ENCODE peak calls at places on chromosomes 3 and 15, in ten cellular contexts. One of them, this sample, is unnamed.

GRCh38 chr15:39593071-39594055 is 12.5 kb downstream of the THBS1 start:
- DNase-seq in left cardiac atrium: no peak
- DNase-seq in T1000: no peak
- DNase-seq in RKO: no peak
- DNase-seq in renal cortical epithelial cell: no peak
- DNase-seq in T follicular helper cell: no peak
- DNase-seq in amniotic stem cell: no peak
- DNase-seq in stimulated activated CD4-positive, alpha-beta T cell treated with anti-CD3 and anti-CD28 coated beads, Interleukin-4, amount 100 ng/mL, for 1 hour: no peak
- DNase-seq in endothelial cell: no peak
- DNase-seq in activated T-helper 1 cell treated with anti-CD3 and anti-CD28 coated beads, Interleukin-12 subunit alpha, Interleukin-12 subunit beta, Interleukin-2, Interleukin-4 antibody, amounts not matched to agents 30 ng/mL and 10 ng/mL and 1 ng/mL, durations not matched to agents 14 hours and 24 hours and 36 hours: no peak
- DNase-seq in this sample: no peak

GRCh38 chr15:60528530-60528929 is 49.6 kb upstream of the ICE2 start:
- DNase-seq in left cardiac atrium: no peak
- DNase-seq in stimulated activated CD4-positive, alpha-beta T cell treated with anti-CD3 and anti-CD28 coated beads, Interleukin-4, amount 100 ng/mL, for 1 hour: no peak
- DNase-seq in activated T-helper 1 cell treated with anti-CD3 and anti-CD28 coated beads, Interleukin-12 subunit alpha, Interleukin-12 subunit beta, Interleukin-2, Interleukin-4 antibody, amounts not matched to agents 30 ng/mL and 10 ng/mL and 1 ng/mL, durations not matched to agents 14 hours and 24 hours and 36 hours: no peak
- DNase-seq in renal cortical epithelial cell: peak
- DNase-seq in T1000: no peak
- DNase-seq in endothelial cell: no peak
- DNase-seq in RKO: peak
- DNase-seq in T follicular helper cell: no peak
- DNase-seq in amniotic stem cell: no peak
- DNase-seq in this sample: no peak

GRCh38 chr3:114111060-114111790 is 54.7 kb downstream of the QTRT2 start:
- DNase-seq in T1000: no peak
- DNase-seq in left cardiac atrium: no peak
- DNase-seq in RKO: no peak
- DNase-seq in amniotic stem cell: no peak
- DNase-seq in T follicular helper cell: no peak
- DNase-seq in stimulated activated CD4-positive, alpha-beta T cell treated with anti-CD3 and anti-CD28 coated beads, Interleukin-4, amount 100 ng/mL, for 1 hour: no peak
- DNase-seq in renal cortical epithelial cell: no peak
- DNase-seq in activated T-helper 1 cell treated with anti-CD3 and anti-CD28 coated beads, Interleukin-12 subunit alpha, Interleukin-12 subunit beta, Interleukin-2, Interleukin-4 antibody, amounts not matched to agents 30 ng/mL and 10 ng/mL and 1 ng/mL, durations not matched to agents 14 hours and 24 hours and 36 hours: no peak
- DNase-seq in endothelial cell: no peak
- DNase-seq in this sample: no peak

GRCh38 chr15:77599899-77600298 is 32.8 kb downstream of the LINGO1 start:
- DNase-seq in amniotic stem cell: no peak
- DNase-seq in endothelial cell: no peak
- DNase-seq in T follicular helper cell: no peak
- DNase-seq in RKO: no peak
- DNase-seq in activated T-helper 1 cell treated with anti-CD3 and anti-CD28 coated beads, Interleukin-12 subunit alpha, Interleukin-12 subunit beta, Interleukin-2, Interleukin-4 antibody, amounts not matched to agents 30 ng/mL and 10 ng/mL and 1 ng/mL, durations not matched to agents 14 hours and 24 hours and 36 hours: no peak
- DNase-seq in T1000: no peak
- DNase-seq in stimulated activated CD4-positive, alpha-beta T cell treated with anti-CD3 and anti-CD28 coated beads, Interleukin-4, amount 100 ng/mL, for 1 hour: no peak
- DNase-seq in renal cortical epithelial cell: no peak
- DNase-seq in left cardiac atrium: peak
- DNase-seq in this sample: peak

GRCh38 chr3:84925571-84925970 is 33.2 kb upstream of the CADM2 start:
- DNase-seq in RKO: no peak
- DNase-seq in stimulated activated CD4-positive, alpha-beta T cell treated with anti-CD3 and anti-CD28 coated beads, Interleukin-4, amount 100 ng/mL, for 1 hour: no peak
- DNase-seq in left cardiac atrium: no peak
- DNase-seq in endothelial cell: no peak
- DNase-seq in T follicular helper cell: no peak
- DNase-seq in T1000: no peak
- DNase-seq in amniotic stem cell: no peak
- DNase-seq in renal cortical epithelial cell: no peak
- DNase-seq in activated T-helper 1 cell treated with anti-CD3 and anti-CD28 coated beads, Interleukin-12 subunit alpha, Interleukin-12 subunit beta, Interleukin-2, Interleukin-4 antibody, amounts not matched to agents 30 ng/mL and 10 ng/mL and 1 ng/mL, durations not matched to agents 14 hours and 24 hours and 36 hours: no peak
- DNase-seq in this sample: no peak

GRCh38 chr3:188043891-188044290 is 110.1 kb upstream of the LPP start:
- DNase-seq in renal cortical epithelial cell: peak
- DNase-seq in activated T-helper 1 cell treated with anti-CD3 and anti-CD28 coated beads, Interleukin-12 subunit alpha, Interleukin-12 subunit beta, Interleukin-2, Interleukin-4 antibody, amounts not matched to agents 30 ng/mL and 10 ng/mL and 1 ng/mL, durations not matched to agents 14 hours and 24 hours and 36 hours: no peak
- DNase-seq in amniotic stem cell: no peak
- DNase-seq in left cardiac atrium: no peak
- DNase-seq in T follicular helper cell: no peak
- DNase-seq in endothelial cell: no peak
- DNase-seq in T1000: no peak
- DNase-seq in stimulated activated CD4-positive, alpha-beta T cell treated with anti-CD3 and anti-CD28 coated beads, Interleukin-4, amount 100 ng/mL, for 1 hour: no peak
- DNase-seq in RKO: no peak
- DNase-seq in this sample: no peak

GRCh38 chr15:92901053-92901761 is 1.1 kb downstream of the CHD2 start:
- DNase-seq in stimulated activated CD4-positive, alpha-beta T cell treated with anti-CD3 and anti-CD28 coated beads, Interleukin-4, amount 100 ng/mL, for 1 hour: no peak
- DNase-seq in T1000: no peak
- DNase-seq in left cardiac atrium: no peak
- DNase-seq in T follicular helper cell: no peak
- DNase-seq in activated T-helper 1 cell treated with anti-CD3 and anti-CD28 coated beads, Interleukin-12 subunit alpha, Interleukin-12 subunit beta, Interleukin-2, Interleukin-4 antibody, amounts not matched to agents 30 ng/mL and 10 ng/mL and 1 ng/mL, durations not matched to agents 14 hours and 24 hours and 36 hours: no peak
- DNase-seq in RKO: peak
- DNase-seq in renal cortical epithelial cell: no peak
- DNase-seq in amniotic stem cell: no peak
- DNase-seq in endothelial cell: no peak
- DNase-seq in this sample: no peak

GRCh38 chr3:182795383-182795782 is 2.1 kb downstream of the ATP11B start:
- DNase-seq in stimulated activated CD4-positive, alpha-beta T cell treated with anti-CD3 and anti-CD28 coated beads, Interleukin-4, amount 100 ng/mL, for 1 hour: no peak
- DNase-seq in left cardiac atrium: no peak
- DNase-seq in T1000: no peak
- DNase-seq in endothelial cell: no peak
- DNase-seq in RKO: peak
- DNase-seq in renal cortical epithelial cell: peak
- DNase-seq in amniotic stem cell: no peak
- DNase-seq in activated T-helper 1 cell treated with anti-CD3 and anti-CD28 coated beads, Interleukin-12 subunit alpha, Interleukin-12 subunit beta, Interleukin-2, Interleukin-4 antibody, amounts not matched to agents 30 ng/mL and 10 ng/mL and 1 ng/mL, durations not matched to agents 14 hours and 24 hours and 36 hours: peak
- DNase-seq in T follicular helper cell: peak
- DNase-seq in this sample: no peak

GRCh38 chr3:107421881-107422280 is 44.6 kb downstream of the CCDC54 start:
- DNase-seq in renal cortical epithelial cell: no peak
- DNase-seq in endothelial cell: no peak
- DNase-seq in RKO: no peak
- DNase-seq in stimulated activated CD4-positive, alpha-beta T cell treated with anti-CD3 and anti-CD28 coated beads, Interleukin-4, amount 100 ng/mL, for 1 hour: no peak
- DNase-seq in T1000: no peak
- DNase-seq in T follicular helper cell: no peak
- DNase-seq in activated T-helper 1 cell treated with anti-CD3 and anti-CD28 coated beads, Interleukin-12 subunit alpha, Interleukin-12 subunit beta, Interleukin-2, Interleukin-4 antibody, amounts not matched to agents 30 ng/mL and 10 ng/mL and 1 ng/mL, durations not matched to agents 14 hours and 24 hours and 36 hours: no peak
- DNase-seq in amniotic stem cell: no peak
- DNase-seq in left cardiac atrium: no peak
- DNase-seq in this sample: no peak

GRCh38 chr3:57230006-57230405 is 2.5 kb downstream of the APPL1 start:
- DNase-seq in T follicular helper cell: no peak
- DNase-seq in endothelial cell: no peak
- DNase-seq in activated T-helper 1 cell treated with anti-CD3 and anti-CD28 coated beads, Interleukin-12 subunit alpha, Interleukin-12 subunit beta, Interleukin-2, Interleukin-4 antibody, amounts not matched to agents 30 ng/mL and 10 ng/mL and 1 ng/mL, durations not matched to agents 14 hours and 24 hours and 36 hours: no peak
- DNase-seq in amniotic stem cell: no peak
- DNase-seq in left cardiac atrium: no peak
- DNase-seq in T1000: no peak
- DNase-seq in renal cortical epithelial cell: peak
- DNase-seq in RKO: no peak
- DNase-seq in stimulated activated CD4-positive, alpha-beta T cell treated with anti-CD3 and anti-CD28 coated beads, Interleukin-4, amount 100 ng/mL, for 1 hour: no peak
- DNase-seq in this sample: no peak

GRCh38 chr3:185629554-185630181 is 43.6 kb downstream of the SENP2 start:
- DNase-seq in amniotic stem cell: no peak
- DNase-seq in endothelial cell: no peak
- DNase-seq in left cardiac atrium: no peak
- DNase-seq in renal cortical epithelial cell: no peak
- DNase-seq in T follicular helper cell: no peak
- DNase-seq in stimulated activated CD4-positive, alpha-beta T cell treated with anti-CD3 and anti-CD28 coated beads, Interleukin-4, amount 100 ng/mL, for 1 hour: no peak
- DNase-seq in T1000: no peak
- DNase-seq in activated T-helper 1 cell treated with anti-CD3 and anti-CD28 coated beads, Interleukin-12 subunit alpha, Interleukin-12 subunit beta, Interleukin-2, Interleukin-4 antibody, amounts not matched to agents 30 ng/mL and 10 ng/mL and 1 ng/mL, durations not matched to agents 14 hours and 24 hours and 36 hours: no peak
- DNase-seq in RKO: no peak
- DNase-seq in this sample: no peak

GRCh38 chr15:40092416-40093223 is 16.1 kb downstream of the BMF start:
- DNase-seq in activated T-helper 1 cell treated with anti-CD3 and anti-CD28 coated beads, Interleukin-12 subunit alpha, Interleukin-12 subunit beta, Interleukin-2, Interleukin-4 antibody, amounts not matched to agents 30 ng/mL and 10 ng/mL and 1 ng/mL, durations not matched to agents 14 hours and 24 hours and 36 hours: no peak
- DNase-seq in stimulated activated CD4-positive, alpha-beta T cell treated with anti-CD3 and anti-CD28 coated beads, Interleukin-4, amount 100 ng/mL, for 1 hour: no peak
- DNase-seq in endothelial cell: no peak
- DNase-seq in RKO: no peak
- DNase-seq in T follicular helper cell: no peak
- DNase-seq in T1000: peak
- DNase-seq in left cardiac atrium: peak
- DNase-seq in amniotic stem cell: no peak
- DNase-seq in renal cortical epithelial cell: peak
- DNase-seq in this sample: peak

GRCh38 chr15:36363335-36363734 is 216.1 kb upstream of the CDIN1 start:
- DNase-seq in stimulated activated CD4-positive, alpha-beta T cell treated with anti-CD3 and anti-CD28 coated beads, Interleukin-4, amount 100 ng/mL, for 1 hour: no peak
- DNase-seq in left cardiac atrium: no peak
- DNase-seq in endothelial cell: no peak
- DNase-seq in activated T-helper 1 cell treated with anti-CD3 and anti-CD28 coated beads, Interleukin-12 subunit alpha, Interleukin-12 subunit beta, Interleukin-2, Interleukin-4 antibody, amounts not matched to agents 30 ng/mL and 10 ng/mL and 1 ng/mL, durations not matched to agents 14 hours and 24 hours and 36 hours: no peak
- DNase-seq in renal cortical epithelial cell: no peak
- DNase-seq in amniotic stem cell: no peak
- DNase-seq in T follicular helper cell: no peak
- DNase-seq in T1000: no peak
- DNase-seq in RKO: no peak
- DNase-seq in this sample: no peak

GRCh38 chr15:65558336-65558735 is 28.1 kb downstream of the HACD3 start:
- DNase-seq in T follicular helper cell: no peak
- DNase-seq in amniotic stem cell: no peak
- DNase-seq in RKO: peak
- DNase-seq in T1000: no peak
- DNase-seq in stimulated activated CD4-positive, alpha-beta T cell treated with anti-CD3 and anti-CD28 coated beads, Interleukin-4, amount 100 ng/mL, for 1 hour: no peak
- DNase-seq in renal cortical epithelial cell: peak
- DNase-seq in left cardiac atrium: no peak
- DNase-seq in endothelial cell: no peak
- DNase-seq in activated T-helper 1 cell treated with anti-CD3 and anti-CD28 coated beads, Interleukin-12 subunit alpha, Interleukin-12 subunit beta, Interleukin-2, Interleukin-4 antibody, amounts not matched to agents 30 ng/mL and 10 ng/mL and 1 ng/mL, durations not matched to agents 14 hours and 24 hours and 36 hours: no peak
- DNase-seq in this sample: no peak

GRCh38 chr3:149957352-149958140 is 13.1 kb downstream of the PFN2 start:
- DNase-seq in activated T-helper 1 cell treated with anti-CD3 and anti-CD28 coated beads, Interleukin-12 subunit alpha, Interleukin-12 subunit beta, Interleukin-2, Interleukin-4 antibody, amounts not matched to agents 30 ng/mL and 10 ng/mL and 1 ng/mL, durations not matched to agents 14 hours and 24 hours and 36 hours: no peak
- DNase-seq in RKO: no peak
- DNase-seq in endothelial cell: no peak
- DNase-seq in stimulated activated CD4-positive, alpha-beta T cell treated with anti-CD3 and anti-CD28 coated beads, Interleukin-4, amount 100 ng/mL, for 1 hour: no peak
- DNase-seq in renal cortical epithelial cell: no peak
- DNase-seq in T1000: no peak
- DNase-seq in amniotic stem cell: no peak
- DNase-seq in left cardiac atrium: no peak
- DNase-seq in T follicular helper cell: no peak
- DNase-seq in this sample: no peak

GRCh38 chr3:25273582-25274171 is 154.4 kb upstream of the RARB start:
- DNase-seq in T follicular helper cell: no peak
- DNase-seq in stimulated activated CD4-positive, alpha-beta T cell treated with anti-CD3 and anti-CD28 coated beads, Interleukin-4, amount 100 ng/mL, for 1 hour: no peak
- DNase-seq in RKO: no peak
- DNase-seq in renal cortical epithelial cell: no peak
- DNase-seq in T1000: no peak
- DNase-seq in endothelial cell: no peak
- DNase-seq in activated T-helper 1 cell treated with anti-CD3 and anti-CD28 coated beads, Interleukin-12 subunit alpha, Interleukin-12 subunit beta, Interleukin-2, Interleukin-4 antibody, amounts not matched to agents 30 ng/mL and 10 ng/mL and 1 ng/mL, durations not matched to agents 14 hours and 24 hours and 36 hours: no peak
- DNase-seq in amniotic stem cell: no peak
- DNase-seq in left cardiac atrium: no peak
- DNase-seq in this sample: no peak

GRCh38 chr15:59587085-59587826 is 24.3 kb upstream of the GCNT3 start:
- DNase-seq in endothelial cell: no peak
- DNase-seq in amniotic stem cell: no peak
- DNase-seq in T1000: no peak
- DNase-seq in left cardiac atrium: no peak
- DNase-seq in RKO: no peak
- DNase-seq in activated T-helper 1 cell treated with anti-CD3 and anti-CD28 coated beads, Interleukin-12 subunit alpha, Interleukin-12 subunit beta, Interleukin-2, Interleukin-4 antibody, amounts not matched to agents 30 ng/mL and 10 ng/mL and 1 ng/mL, durations not matched to agents 14 hours and 24 hours and 36 hours: no peak
- DNase-seq in T follicular helper cell: no peak
- DNase-seq in renal cortical epithelial cell: peak
- DNase-seq in stimulated activated CD4-positive, alpha-beta T cell treated with anti-CD3 and anti-CD28 coated beads, Interleukin-4, amount 100 ng/mL, for 1 hour: no peak
- DNase-seq in this sample: no peak

GRCh38 chr3:58487140-58487886 is 4.6 kb upstream of the KCTD6 start:
- DNase-seq in T1000: no peak
- DNase-seq in T follicular helper cell: no peak
- DNase-seq in renal cortical epithelial cell: peak
- DNase-seq in stimulated activated CD4-positive, alpha-beta T cell treated with anti-CD3 and anti-CD28 coated beads, Interleukin-4, amount 100 ng/mL, for 1 hour: no peak
- DNase-seq in endothelial cell: no peak
- DNase-seq in activated T-helper 1 cell treated with anti-CD3 and anti-CD28 coated beads, Interleukin-12 subunit alpha, Interleukin-12 subunit beta, Interleukin-2, Interleukin-4 antibody, amounts not matched to agents 30 ng/mL and 10 ng/mL and 1 ng/mL, durations not matched to agents 14 hours and 24 hours and 36 hours: no peak
- DNase-seq in amniotic stem cell: peak
- DNase-seq in left cardiac atrium: peak
- DNase-seq in RKO: peak
- DNase-seq in this sample: peak

GRCh38 chr3:156024904-156025303 is 95.5 kb upstream of the KCNAB1 start:
- DNase-seq in amniotic stem cell: no peak
- DNase-seq in activated T-helper 1 cell treated with anti-CD3 and anti-CD28 coated beads, Interleukin-12 subunit alpha, Interleukin-12 subunit beta, Interleukin-2, Interleukin-4 antibody, amounts not matched to agents 30 ng/mL and 10 ng/mL and 1 ng/mL, durations not matched to agents 14 hours and 24 hours and 36 hours: no peak
- DNase-seq in renal cortical epithelial cell: no peak
- DNase-seq in endothelial cell: no peak
- DNase-seq in T follicular helper cell: no peak
- DNase-seq in left cardiac atrium: no peak
- DNase-seq in RKO: no peak
- DNase-seq in stimulated activated CD4-positive, alpha-beta T cell treated with anti-CD3 and anti-CD28 coated beads, Interleukin-4, amount 100 ng/mL, for 1 hour: no peak
- DNase-seq in T1000: no peak
- DNase-seq in this sample: no peak

GRCh38 chr3:44883999-44884431 is 9.6 kb downstream of the TGM4 start:
- DNase-seq in T1000: peak
- DNase-seq in left cardiac atrium: no peak
- DNase-seq in T follicular helper cell: no peak
- DNase-seq in amniotic stem cell: peak
- DNase-seq in activated T-helper 1 cell treated with anti-CD3 and anti-CD28 coated beads, Interleukin-12 subunit alpha, Interleukin-12 subunit beta, Interleukin-2, Interleukin-4 antibody, amounts not matched to agents 30 ng/mL and 10 ng/mL and 1 ng/mL, durations not matched to agents 14 hours and 24 hours and 36 hours: no peak
- DNase-seq in RKO: peak
- DNase-seq in renal cortical epithelial cell: peak
- DNase-seq in endothelial cell: no peak
- DNase-seq in stimulated activated CD4-positive, alpha-beta T cell treated with anti-CD3 and anti-CD28 coated beads, Interleukin-4, amount 100 ng/mL, for 1 hour: no peak
- DNase-seq in this sample: no peak

GRCh38 chr15:83747718-83748110 is 93.8 kb downstream of the ADAMTSL3 start:
- DNase-seq in T follicular helper cell: no peak
- DNase-seq in left cardiac atrium: no peak
- DNase-seq in T1000: no peak
- DNase-seq in renal cortical epithelial cell: no peak
- DNase-seq in stimulated activated CD4-positive, alpha-beta T cell treated with anti-CD3 and anti-CD28 coated beads, Interleukin-4, amount 100 ng/mL, for 1 hour: no peak
- DNase-seq in endothelial cell: no peak
- DNase-seq in amniotic stem cell: no peak
- DNase-seq in activated T-helper 1 cell treated with anti-CD3 and anti-CD28 coated beads, Interleukin-12 subunit alpha, Interleukin-12 subunit beta, Interleukin-2, Interleukin-4 antibody, amounts not matched to agents 30 ng/mL and 10 ng/mL and 1 ng/mL, durations not matched to agents 14 hours and 24 hours and 36 hours: no peak
- DNase-seq in RKO: no peak
- DNase-seq in this sample: no peak

GRCh38 chr3:77707271-77707670 is 667.4 kb downstream of the ROBO2 start:
- DNase-seq in stimulated activated CD4-positive, alpha-beta T cell treated with anti-CD3 and anti-CD28 coated beads, Interleukin-4, amount 100 ng/mL, for 1 hour: no peak
- DNase-seq in left cardiac atrium: no peak
- DNase-seq in renal cortical epithelial cell: peak
- DNase-seq in activated T-helper 1 cell treated with anti-CD3 and anti-CD28 coated beads, Interleukin-12 subunit alpha, Interleukin-12 subunit beta, Interleukin-2, Interleukin-4 antibody, amounts not matched to agents 30 ng/mL and 10 ng/mL and 1 ng/mL, durations not matched to agents 14 hours and 24 hours and 36 hours: no peak
- DNase-seq in endothelial cell: no peak
- DNase-seq in T1000: no peak
- DNase-seq in T follicular helper cell: no peak
- DNase-seq in amniotic stem cell: no peak
- DNase-seq in RKO: no peak
- DNase-seq in this sample: no peak

GRCh38 chr15:57610130-57610529 is 18.4 kb downstream of the MYZAP start:
- DNase-seq in endothelial cell: no peak
- DNase-seq in RKO: peak
- DNase-seq in activated T-helper 1 cell treated with anti-CD3 and anti-CD28 coated beads, Interleukin-12 subunit alpha, Interleukin-12 subunit beta, Interleukin-2, Interleukin-4 antibody, amounts not matched to agents 30 ng/mL and 10 ng/mL and 1 ng/mL, durations not matched to agents 14 hours and 24 hours and 36 hours: no peak
- DNase-seq in stimulated activated CD4-positive, alpha-beta T cell treated with anti-CD3 and anti-CD28 coated beads, Interleukin-4, amount 100 ng/mL, for 1 hour: no peak
- DNase-seq in renal cortical epithelial cell: peak
- DNase-seq in T1000: peak
- DNase-seq in T follicular helper cell: no peak
- DNase-seq in amniotic stem cell: peak
- DNase-seq in left cardiac atrium: peak
- DNase-seq in this sample: peak

GRCh38 chr15:68435966-68436365 is 4.0 kb upstream of the ITGA11 start:
- DNase-seq in T follicular helper cell: no peak
- DNase-seq in endothelial cell: no peak
- DNase-seq in amniotic stem cell: no peak
- DNase-seq in activated T-helper 1 cell treated with anti-CD3 and anti-CD28 coated beads, Interleukin-12 subunit alpha, Interleukin-12 subunit beta, Interleukin-2, Interleukin-4 antibody, amounts not matched to agents 30 ng/mL and 10 ng/mL and 1 ng/mL, durations not matched to agents 14 hours and 24 hours and 36 hours: no peak
- DNase-seq in RKO: no peak
- DNase-seq in renal cortical epithelial cell: no peak
- DNase-seq in T1000: no peak
- DNase-seq in left cardiac atrium: no peak
- DNase-seq in stimulated activated CD4-positive, alpha-beta T cell treated with anti-CD3 and anti-CD28 coated beads, Interleukin-4, amount 100 ng/mL, for 1 hour: no peak
- DNase-seq in this sample: peak

GRCh38 chr3:34016925-34017592 is 218.6 kb downstream of the PDCD6IP start:
- DNase-seq in left cardiac atrium: no peak
- DNase-seq in renal cortical epithelial cell: no peak
- DNase-seq in T1000: no peak
- DNase-seq in endothelial cell: no peak
- DNase-seq in activated T-helper 1 cell treated with anti-CD3 and anti-CD28 coated beads, Interleukin-12 subunit alpha, Interleukin-12 subunit beta, Interleukin-2, Interleukin-4 antibody, amounts not matched to agents 30 ng/mL and 10 ng/mL and 1 ng/mL, durations not matched to agents 14 hours and 24 hours and 36 hours: peak
- DNase-seq in amniotic stem cell: no peak
- DNase-seq in RKO: no peak
- DNase-seq in T follicular helper cell: no peak
- DNase-seq in stimulated activated CD4-positive, alpha-beta T cell treated with anti-CD3 and anti-CD28 coated beads, Interleukin-4, amount 100 ng/mL, for 1 hour: no peak
- DNase-seq in this sample: no peak